ENCODE peak calls at places on chromosome 18, in five cellular contexts. Y, W, J, D and L are unnamed samples.

GRCh38 chr18:470661-471501 is 29.6 kb downstream of the COLEC12 start:
- DNase-seq in J (no peak), W (peak), D (no peak), Y (no peak), L (peak)

GRCh38 chr18:25067291-25068050 is 284.5 kb downstream of the ZNF521 start:
- DNase-seq in W (peak), D (no peak), Y (no peak), J (no peak), L (no peak)

GRCh38 chr18:27995770-27996502 is 181.0 kb downstream of the CDH2 start:
- DNase-seq in Y (no peak), W (no peak), D (no peak), J (no peak), L (no peak)

GRCh38 chr18:11872479-11873136 is 21.4 kb downstream of the CHMP1B start:
- DNase-seq in D (peak), Y (peak), J (peak), W (peak), L (no peak)

GRCh38 chr18:23862071-23862470 is 152.5 kb upstream of the TTC39C start:
- DNase-seq in W (peak), J (no peak), Y (no peak), D (no peak), L (peak)

GRCh38 chr18:42418121-42418520 is 463.1 kb downstream of the PIK3C3 start:
- DNase-seq in Y (no peak), D (no peak), W (no peak), J (no peak), L (peak)

GRCh38 chr18:79508565-79509535 is 113.1 kb downstream of the NFATC1 start:
- DNase-seq in J (peak), Y (no peak), W (no peak), D (peak), L (no peak)

GRCh38 chr18:3594760-3595241 is 144.8 kb downstream of the TGIF1 start:
- DNase-seq in Y (peak), W (peak), D (no peak), J (no peak), L (peak)

GRCh38 chr18:41967680-41968079 is 12.6 kb downstream of the PIK3C3 start:
- DNase-seq in D (no peak), J (no peak), W (no peak), Y (no peak), L (no peak)

GRCh38 chr18:3741333-3741732 is 291.4 kb downstream of the TGIF1 start:
- DNase-seq in D (no peak), J (no peak), W (no peak), Y (no peak), L (no peak)

GRCh38 chr18:10312316-10313015 is 142.0 kb upstream of the APCDD1 start:
- DNase-seq in W (peak), D (no peak), J (no peak), Y (no peak), L (no peak)

GRCh38 chr18:38900445-38900844 is 1334.8 kb upstream of the CELF4 start:
- DNase-seq in J (no peak), Y (no peak), D (no peak), W (no peak), L (no peak)

GRCh38 chr18:59148192-59148591 is 8.5 kb downstream of the SEC11C start:
- DNase-seq in J (no peak), Y (no peak), W (no peak), D (no peak), L (no peak)

GRCh38 chr18:44715841-44716240 is 35.2 kb downstream of the SETBP1 start:
- DNase-seq in J (no peak), D (no peak), Y (no peak), W (peak), L (no peak)

GRCh38 chr18:60684843-60685513 is 312.4 kb upstream of the MC4R start:
- DNase-seq in Y (peak), D (no peak), J (no peak), W (peak), L (peak)

GRCh38 chr18:35511428-35511827 is 13.7 kb upstream of the INO80C start:
- DNase-seq in D (no peak), W (no peak), J (no peak), Y (no peak), L (no peak)

GRCh38 chr18:70132999-70133398 is 72.5 kb downstream of the RTTN start:
- DNase-seq in J (peak), Y (peak), W (peak), D (no peak), L (peak)
- H3K4me3 ChIP-seq in J (no peak), Y (no peak), W (no peak), D (no peak), L (peak)

GRCh38 chr18:63262369-63263335 is 56.9 kb downstream of the BCL2 start:
- DNase-seq in D (no peak), J (peak), W (no peak), Y (no peak), L (no peak)
- TF ChIP-seq CTCF in D (no peak), J (peak), W (no peak), Y (no peak), L (no peak)

DNA sequence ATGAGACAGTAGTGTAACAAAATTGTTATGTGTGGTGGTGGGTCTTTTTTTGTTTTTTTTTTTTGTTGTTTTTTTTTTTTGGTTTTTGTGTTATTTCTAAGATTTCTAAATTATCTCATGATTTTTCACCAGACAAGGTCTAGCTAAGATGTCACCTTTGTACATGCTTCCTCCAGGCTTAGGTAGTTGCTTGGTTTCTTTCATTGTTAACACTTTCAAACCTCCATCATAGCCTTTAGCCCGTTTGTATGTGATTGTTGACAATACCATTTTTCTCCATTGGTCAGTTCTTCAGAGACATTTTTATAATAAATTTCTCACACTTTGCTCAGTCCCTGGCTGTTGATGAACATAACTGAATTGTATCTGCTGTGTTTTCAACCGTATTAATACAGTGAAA is 2.2 kb downstream of the RELCH start:
- DNase-seq in J (no peak), W (no peak), D (no peak), Y (no peak), L (no peak)
- H3K4me3 ChIP-seq in J (peak), W (peak), D (no peak), Y (peak), L (peak)

GRCh38 chr18:8793445-8794132 is 88.2 kb downstream of the MTCL1 start:
- DNase-seq in Y (no peak), J (no peak), W (no peak), D (no peak), L (no peak)

GRCh38 chr18:8792688-8793316 is 87.4 kb downstream of the MTCL1 start:
- DNase-seq in D (no peak), J (no peak), W (no peak), Y (no peak), L (no peak)

GRCh38 chr18:8794133-8794986 is 89.0 kb downstream of the MTCL1 start:
- DNase-seq in W (peak), J (no peak), D (no peak), Y (peak), L (peak)

GRCh38 chr18:8797206-8797605 is 91.8 kb downstream of the MTCL1 start:
- DNase-seq in Y (peak), W (no peak), D (no peak), J (no peak), L (peak)

GRCh38 chr18:8795586-8795985 is 90.2 kb downstream of the MTCL1 start:
- DNase-seq in D (no peak), W (no peak), J (no peak), Y (no peak), L (no peak)
- TF ChIP-seq CTCF in D (no peak), W (no peak), J (no peak), Y (no peak), L (no peak)

GRCh38 chr18:31241425-31241824 is 76.5 kb upstream of the DSG1 start:
- DNase-seq in Y (no peak), J (no peak), D (no peak), W (no peak), L (no peak)
- H3K4me3 ChIP-seq in Y (no peak), J (no peak), D (no peak), W (no peak), L (no peak)

DNA sequence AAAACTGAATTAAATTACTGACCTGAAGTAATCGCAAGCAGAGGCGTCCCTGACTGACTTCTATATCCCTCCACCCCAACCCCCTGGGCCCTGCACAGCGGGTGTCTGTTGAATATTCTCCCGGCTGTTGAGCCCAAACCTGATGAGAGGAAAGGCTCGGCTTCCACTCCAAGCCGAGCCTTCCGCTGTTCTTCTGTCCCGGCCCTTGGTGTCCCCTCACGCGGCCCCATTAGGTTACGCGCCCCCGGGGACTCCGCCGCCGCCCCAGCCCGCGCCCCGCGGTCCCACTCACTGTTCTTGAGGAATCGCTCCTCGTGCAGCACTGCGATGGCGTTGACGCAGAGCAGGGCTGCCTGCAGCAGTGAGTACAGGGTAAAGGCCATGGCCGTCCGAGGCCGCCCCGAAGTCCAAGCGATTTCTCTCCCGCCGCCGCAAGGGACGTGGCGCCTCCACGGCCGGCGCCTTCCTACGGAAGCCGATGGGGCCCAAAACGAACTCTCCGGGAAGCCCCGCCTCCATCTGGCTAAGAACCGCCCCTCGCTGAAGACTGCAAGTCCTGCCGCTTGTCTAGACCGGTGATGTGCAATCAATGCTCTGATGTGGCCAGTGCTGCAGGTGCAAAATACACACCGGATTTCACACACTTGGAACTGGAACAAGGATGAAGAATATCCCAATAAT is at the start of gene IER3IP1:
- DNase-seq in Y (peak), D (peak), J (peak), W (peak), L (peak)
- TF ChIP-seq CTCF in Y (no peak), D (no peak), J (no peak), W (peak), L (peak)

GRCh38 chr18:62214790-62215189 is 27.7 kb downstream of the RELCH start:
- DNase-seq in Y (no peak), J (no peak), W (no peak), D (no peak), L (no peak)
- H3K4me3 ChIP-seq in Y (no peak), J (no peak), W (no peak), D (no peak), L (no peak)

GRCh38 chr18:31563778-31564177 is 27.9 kb upstream of the TTR start:
- DNase-seq in W (no peak), Y (no peak), D (no peak), J (no peak), L (no peak)
- TF ChIP-seq CTCF in W (peak), Y (peak), D (no peak), J (no peak), L (no peak)